ENCODE peak calls at places on chromosomes 7 and 10, in nine cellular contexts. H is A549, I is psoas muscle, P is cardiac muscle cell, X is Peyer's patch, E is breast epithelium, Z is gastrocnemius medialis, W is left lung, N is heart left ventricle. T is an unnamed sample. For H3K4me1, the result is how much of the 10 kb centered on the place peaks cover.

GRCh38 chr10:91163269-91163708 is 57.2 kb upstream of the PCGF5 start:
- DNase-seq in H (peak), I (peak), P (peak), X (peak), E (no peak), Z (peak), W (peak), N (peak), T (peak)

GRCh38 chr10:102090772-102091171 is 25.6 kb downstream of the HPS6 start:
- DNase-seq in H (no peak), I (no peak), P (no peak), X (no peak), E (no peak), Z (no peak), W (no peak), N (no peak), T (no peak)

GRCh38 chr7:102883098-102883860 is 29.5 kb upstream of the LRRC17 start:
- DNase-seq in H (no peak), I (no peak), P (peak), X (no peak), E (no peak), Z (no peak), W (no peak), N (no peak), T (no peak)

GRCh38 chr10:123882177-123882576 is 9.4 kb downstream of the CPXM2 start:
- DNase-seq in H (no peak), I (no peak), P (no peak), X (peak), E (no peak), Z (no peak), W (no peak), N (no peak), T (no peak)

GRCh38 chr10:112752268-112752667 is 197.8 kb upstream of the TCF7L2 start:
- DNase-seq in H (no peak), I (no peak), P (peak), X (no peak), E (no peak), Z (no peak), W (no peak), N (no peak), T (no peak)

GRCh38 chr7:76011437-76011836 is 17.0 kb upstream of the TMEM120A start:
- DNase-seq in H (no peak), I (peak), P (peak), X (no peak), E (no peak), Z (no peak), W (no peak), N (peak), T (no peak)

GRCh38 chr10:97669561-97669960 is 17.5 kb downstream of the AVPI1 start:
- DNase-seq in H (no peak), I (no peak), P (no peak), X (no peak), E (no peak), Z (no peak), W (no peak), N (no peak), T (no peak)

GRCh38 chr10:84493951-84494848 is 165.8 kb downstream of the CCSER2 start:
- DNase-seq in H (peak), I (no peak), P (peak), X (no peak), E (no peak), Z (no peak), W (no peak), N (no peak), T (no peak)

GRCh38 chr7:139828880-139829653 is at the start of gene TBXAS1:
- DNase-seq in H (peak), I (no peak), P (no peak), X (peak), E (no peak), Z (no peak), W (peak), N (no peak), T (peak)

GRCh38 chr10:96622330-96622729 is 35.5 kb upstream of the TM9SF3 start:
- DNase-seq in H (no peak), I (no peak), P (no peak), X (no peak), E (no peak), Z (no peak), W (no peak), N (no peak), T (no peak)

DNA sequence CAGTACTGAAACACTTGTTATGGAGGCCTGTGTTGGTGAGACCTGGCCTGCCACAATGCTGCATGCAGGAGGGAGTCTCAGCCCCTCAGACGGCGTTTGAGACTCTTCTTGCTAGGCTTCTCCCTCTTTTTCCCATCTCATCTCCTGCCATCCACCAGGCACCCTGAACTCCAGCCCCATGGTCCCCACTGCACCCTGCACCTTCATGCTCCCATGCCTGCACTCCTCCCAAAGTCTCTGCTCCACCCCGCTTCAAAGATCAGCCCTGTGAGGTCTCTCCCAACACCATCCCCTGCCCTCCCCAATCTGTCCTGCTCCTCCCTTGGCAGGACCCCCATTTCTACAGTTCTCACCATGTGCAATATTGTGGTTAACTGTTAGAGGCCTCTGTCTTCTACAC is 61.7 kb downstream of the VOPP1 start:
- DNase-seq in H (no peak), I (no peak), P (no peak), X (peak), E (no peak), Z (no peak), W (no peak), N (no peak), T (no peak)
- H3K4me3 ChIP-seq in H (no peak), I (no peak), P (no peak), X (no peak), E (no peak), Z (no peak), W (no peak), N (no peak), T (no peak)

DNA sequence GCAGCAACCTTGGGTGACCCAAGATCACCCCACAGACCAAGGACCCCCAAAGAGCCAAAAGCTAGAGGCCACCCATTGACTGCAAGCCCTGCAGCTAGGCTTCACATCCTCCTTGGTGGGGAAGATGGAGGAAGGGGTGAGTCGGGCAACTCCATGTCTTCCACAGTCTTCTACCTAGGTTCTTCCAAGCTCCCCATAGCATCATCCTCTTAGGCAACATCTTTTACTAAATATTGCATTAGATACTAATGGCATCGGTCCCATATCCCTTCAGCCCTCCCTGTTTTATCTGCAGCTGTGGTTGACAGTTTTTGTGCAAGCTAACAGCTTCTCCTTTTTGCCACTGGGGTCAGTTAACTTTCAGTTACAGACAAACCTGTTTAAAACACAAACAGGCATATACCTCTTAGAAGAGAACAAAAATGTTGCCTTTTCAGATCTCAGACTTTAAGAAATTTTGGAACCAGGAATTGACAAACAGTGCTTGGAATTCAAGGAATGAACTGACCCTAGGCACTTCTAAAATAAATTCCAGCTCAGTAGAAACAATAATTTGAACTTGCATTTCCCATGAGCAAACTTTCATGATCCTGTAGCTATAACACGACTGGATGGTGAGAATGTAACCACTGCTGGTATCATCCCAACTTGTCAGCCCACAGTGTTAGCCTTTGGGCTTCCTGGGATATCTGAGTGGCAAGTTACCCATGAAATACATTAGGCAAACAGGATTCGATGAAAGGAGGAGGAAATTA is 33.9 kb upstream of the MSMB start:
- DNase-seq in H (no peak), I (no peak), P (peak), X (no peak), E (no peak), Z (no peak), W (no peak), N (no peak), T (no peak)
- H3K4me1 ChIP-seq in H (under half), I (under half), P (under half), X (under half), E (under half), Z (under half), W (under half), N (under half), T (under half)

GRCh38 chr10:133070402-133070801 is 17.3 kb upstream of the ADGRA1 start:
- DNase-seq in H (no peak), I (no peak), P (no peak), X (no peak), E (no peak), Z (no peak), W (no peak), N (no peak), T (no peak)
- H3K4me3 ChIP-seq in H (no peak), I (no peak), P (no peak), X (no peak), E (no peak), Z (no peak), W (no peak), N (no peak), T (no peak)

GRCh38 chr10:72257051-72257892 is 16.5 kb upstream of the DDIT4 start:
- DNase-seq in H (no peak), I (no peak), P (peak), X (peak), E (no peak), Z (peak), W (no peak), N (no peak), T (peak)
- H3K4me1 ChIP-seq in H (half or more), I (half or more), P (half or more), X (half or more), E (under half), Z (half or more), W (under half), N (half or more), T (under half)

GRCh38 chr7:6106140-6106904 is 75.1 kb downstream of the ANKRD61 start:
- DNase-seq in H (no peak), I (no peak), P (peak), X (peak), E (no peak), Z (no peak), W (peak), N (no peak), T (no peak)
- H3K4me3 ChIP-seq in H (peak), I (peak), P (peak), X (peak), E (peak), Z (peak), W (peak), N (peak), T (peak)

GRCh38 chr10:78435484-78436222 is 402.0 kb downstream of the RPS24 start:
- DNase-seq in H (no peak), I (no peak), P (peak), X (no peak), E (no peak), Z (no peak), W (no peak), N (no peak), T (no peak)
- H3K4me1 ChIP-seq in H (under half), I (under half), P (under half), X (under half), E (under half), Z (under half), W (under half), N (under half), T (under half)

DNA sequence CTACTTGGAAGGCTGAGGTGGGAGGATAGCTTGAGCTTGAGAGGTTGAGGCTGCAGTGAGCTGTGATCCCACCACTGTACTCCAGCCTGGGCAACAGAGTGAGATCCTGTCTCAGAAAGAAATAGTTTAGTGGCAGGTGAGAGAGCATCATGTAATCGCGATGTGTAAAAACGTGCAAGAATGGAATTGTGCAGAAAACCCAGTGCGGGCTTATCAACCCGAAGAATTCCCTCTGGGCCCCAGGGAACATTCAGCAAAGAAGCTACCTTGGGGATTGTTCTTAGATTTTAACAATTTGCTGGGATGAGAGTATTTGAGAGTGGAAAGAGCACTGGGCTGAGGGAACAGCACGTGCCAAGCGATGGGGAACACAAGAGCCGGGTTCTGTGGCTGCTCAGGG is 107.4 kb upstream of the INSYN2A start:
- DNase-seq in H (no peak), I (no peak), P (no peak), X (no peak), E (no peak), Z (no peak), W (no peak), N (no peak), T (no peak)
- H3K4me3 ChIP-seq in H (no peak), I (no peak), P (no peak), X (no peak), E (no peak), Z (no peak), W (no peak), N (no peak), T (no peak)

GRCh38 chr7:94700926-94701554 is 45.1 kb upstream of the SGCE start:
- DNase-seq in H (no peak), I (no peak), P (peak), X (no peak), E (no peak), Z (no peak), W (no peak), N (no peak), T (no peak)
- H3K4me1 ChIP-seq in H (under half), I (under half), P (under half), X (under half), E (under half), Z (under half), W (under half), N (under half), T (under half)

DNA sequence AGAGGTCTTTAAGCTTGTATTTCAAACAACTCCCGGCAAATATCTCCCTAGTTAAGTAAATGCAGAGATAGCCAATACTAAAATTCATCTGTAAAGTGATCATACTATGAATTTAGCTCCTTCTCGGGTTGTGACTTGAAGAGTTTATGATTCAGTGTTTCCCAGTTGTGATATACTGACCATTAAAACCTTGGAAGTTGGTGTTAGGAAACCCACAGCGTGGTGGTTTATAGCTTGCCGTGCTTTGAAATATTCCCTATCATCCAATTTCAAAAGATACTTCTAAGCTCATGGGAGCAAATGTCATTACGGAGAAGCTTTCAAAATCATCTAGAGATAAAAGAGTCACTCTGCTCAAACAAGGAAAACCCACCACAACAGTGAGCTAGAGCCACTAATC is 171.6 kb downstream of the CSTF2T start:
- DNase-seq in H (no peak), I (no peak), P (peak), X (no peak), E (no peak), Z (no peak), W (no peak), N (no peak), T (no peak)
- H3K4me3 ChIP-seq in H (no peak), I (no peak), P (no peak), X (no peak), E (peak), Z (no peak), W (no peak), N (no peak), T (no peak)

DNA sequence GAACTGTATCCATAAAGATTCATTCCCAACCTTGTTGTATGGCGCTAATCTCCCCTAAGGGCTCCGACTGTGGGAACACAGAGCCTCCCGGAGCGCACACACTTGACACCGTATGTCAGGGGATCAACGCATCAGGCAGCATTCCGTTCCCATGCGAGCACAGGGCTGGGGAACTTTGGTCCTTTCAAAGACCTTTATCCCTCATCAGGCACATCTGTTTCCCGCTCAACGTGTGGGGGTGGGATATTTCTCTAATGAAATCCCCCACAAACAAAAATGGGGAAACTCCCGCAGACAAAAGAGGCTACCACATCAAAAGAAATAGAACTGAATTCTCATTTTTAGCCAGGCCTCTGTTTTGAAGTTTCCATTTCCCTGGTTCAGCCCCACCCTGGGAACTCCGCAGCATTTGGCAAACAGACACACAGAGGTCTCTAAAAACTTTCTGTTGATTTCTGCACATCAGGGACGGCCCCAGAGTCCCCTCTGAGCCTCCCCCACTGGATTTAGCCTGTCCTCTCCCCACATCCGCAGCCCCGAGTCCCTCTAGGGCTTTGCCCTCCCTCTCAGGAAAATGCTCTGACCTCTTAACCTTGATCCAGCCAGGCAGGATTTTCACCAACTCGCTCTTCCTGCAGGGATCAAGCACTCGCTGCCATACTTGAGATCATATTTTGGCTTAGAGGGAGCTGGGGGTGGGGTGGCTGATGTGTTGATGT is 6.5 kb downstream of the CPA5 start:
- DNase-seq in H (no peak), I (no peak), P (no peak), X (no peak), E (no peak), Z (no peak), W (no peak), N (peak), T (no peak)
- H3K4me1 ChIP-seq in H (under half), I (under half), P (under half), X (under half), E (under half), Z (under half), W (under half), N (under half), T (under half)

T was measured in right lobe of liver.